ENCODE peak calls at places on chromosomes 2 and 18, in nine cellular contexts. One of them, this sample, is unnamed.

GRCh38 chr2:216539791-216540241 is 41.2 kb downstream of the RPL37A start:
- DNase-seq in endodermal cell: no peak
- DNase-seq in natural killer cell: no peak
- DNase-seq in psoas muscle: peak; percentile 59
- DNase-seq in type B pancreatic cell: no peak
- DNase-seq in astrocyte of the spinal cord: no peak
- DNase-seq in cardiac fibroblast: no peak
- DNase-seq in GM13976: peak; percentile 68
- DNase-seq in fibroblast of lung: peak; percentile 20
- DNase-seq in this sample: no peak

GRCh38 chr2:120440521-120441350 is 94.8 kb downstream of the INHBB start:
- DNase-seq in cardiac fibroblast: no peak
- DNase-seq in psoas muscle: no peak
- DNase-seq in natural killer cell: no peak
- DNase-seq in fibroblast of lung: no peak
- DNase-seq in endodermal cell: no peak
- DNase-seq in GM13976: no peak
- DNase-seq in type B pancreatic cell: no peak
- DNase-seq in astrocyte of the spinal cord: no peak
- DNase-seq in this sample: no peak

GRCh38 chr2:112026509-112026908 is 28.6 kb upstream of the TMEM87B start:
- DNase-seq in natural killer cell: no peak
- DNase-seq in astrocyte of the spinal cord: no peak
- DNase-seq in cardiac fibroblast: no peak
- DNase-seq in GM13976: no peak
- DNase-seq in psoas muscle: no peak
- DNase-seq in endodermal cell: no peak
- DNase-seq in type B pancreatic cell: no peak
- DNase-seq in fibroblast of lung: no peak
- DNase-seq in this sample: no peak

GRCh38 chr2:164203131-164203530 is 418.2 kb downstream of the GRB14 start:
- DNase-seq in type B pancreatic cell: no peak
- DNase-seq in natural killer cell: no peak
- DNase-seq in cardiac fibroblast: peak; percentile 2
- DNase-seq in psoas muscle: no peak
- DNase-seq in GM13976: no peak
- DNase-seq in astrocyte of the spinal cord: no peak
- DNase-seq in endodermal cell: no peak
- DNase-seq in fibroblast of lung: no peak
- DNase-seq in this sample: no peak

GRCh38 chr2:184346338-184346862 is 251.9 kb upstream of the ZNF804A start:
- DNase-seq in natural killer cell: no peak
- DNase-seq in GM13976: no peak
- DNase-seq in type B pancreatic cell: no peak
- DNase-seq in fibroblast of lung: peak; percentile 8
- DNase-seq in astrocyte of the spinal cord: no peak
- DNase-seq in cardiac fibroblast: no peak
- DNase-seq in endodermal cell: no peak
- DNase-seq in psoas muscle: no peak
- DNase-seq in this sample: no peak

GRCh38 chr2:121363632-121364420 is 78.8 kb upstream of the TFCP2L1 start:
- DNase-seq in endodermal cell: no peak
- DNase-seq in psoas muscle: peak; percentile 40
- DNase-seq in type B pancreatic cell: no peak
- DNase-seq in fibroblast of lung: peak; percentile 82
- DNase-seq in cardiac fibroblast: peak; percentile 39
- DNase-seq in astrocyte of the spinal cord: peak; percentile 72
- DNase-seq in GM13976: no peak
- DNase-seq in natural killer cell: no peak
- DNase-seq in this sample: no peak

GRCh38 chr2:195671563-195671962 is 14.5 kb downstream of the SLC39A10 start:
- DNase-seq in GM13976: no peak
- DNase-seq in natural killer cell: no peak
- DNase-seq in fibroblast of lung: peak; percentile 22
- DNase-seq in cardiac fibroblast: no peak
- DNase-seq in psoas muscle: no peak
- DNase-seq in endodermal cell: no peak
- DNase-seq in astrocyte of the spinal cord: no peak
- DNase-seq in type B pancreatic cell: no peak
- DNase-seq in this sample: no peak

GRCh38 chr2:223069465-223069864 is 17.5 kb downstream of the KCNE4 start:
- DNase-seq in GM13976: no peak
- DNase-seq in cardiac fibroblast: no peak
- DNase-seq in natural killer cell: no peak
- DNase-seq in astrocyte of the spinal cord: no peak
- DNase-seq in psoas muscle: no peak
- DNase-seq in type B pancreatic cell: no peak
- DNase-seq in endodermal cell: no peak
- DNase-seq in fibroblast of lung: no peak
- DNase-seq in this sample: no peak

GRCh38 chr2:68643011-68643873 is at the start of gene PROKR1:
- DNase-seq in fibroblast of lung: peak; percentile 27
- DNase-seq in type B pancreatic cell: peak; percentile 74
- DNase-seq in astrocyte of the spinal cord: peak; percentile 12
- DNase-seq in endodermal cell: peak; percentile 88
- DNase-seq in psoas muscle: peak; percentile 28
- DNase-seq in cardiac fibroblast: peak; percentile 11
- DNase-seq in GM13976: peak; percentile 44
- DNase-seq in natural killer cell: no peak
- DNase-seq in this sample: no peak

GRCh38 chr18:55900380-55900779 is 312.4 kb upstream of the TCF4 start:
- DNase-seq in psoas muscle: no peak
- DNase-seq in astrocyte of the spinal cord: peak; percentile 57
- DNase-seq in GM13976: no peak
- DNase-seq in type B pancreatic cell: no peak
- DNase-seq in natural killer cell: no peak
- DNase-seq in endodermal cell: no peak
- DNase-seq in fibroblast of lung: peak; percentile 91
- DNase-seq in cardiac fibroblast: peak; percentile 65
- DNase-seq in this sample: no peak

GRCh38 chr18:28903366-28903765 is 726.4 kb upstream of the CDH2 start:
- DNase-seq in cardiac fibroblast: peak; percentile 14
- DNase-seq in GM13976: no peak
- DNase-seq in type B pancreatic cell: no peak
- DNase-seq in psoas muscle: no peak
- DNase-seq in endodermal cell: no peak
- DNase-seq in natural killer cell: no peak
- DNase-seq in fibroblast of lung: peak; percentile 61
- DNase-seq in astrocyte of the spinal cord: peak; percentile 41
- DNase-seq in this sample: no peak

GRCh38 chr2:239598732-239599090 is 197.9 kb upstream of the HDAC4 start:
- DNase-seq in cardiac fibroblast: no peak
- DNase-seq in GM13976: no peak
- DNase-seq in natural killer cell: no peak
- DNase-seq in type B pancreatic cell: no peak
- DNase-seq in psoas muscle: no peak
- DNase-seq in astrocyte of the spinal cord: no peak
- DNase-seq in fibroblast of lung: no peak
- DNase-seq in endodermal cell: peak; percentile 41
- DNase-seq in this sample: no peak

GRCh38 chr2:221792971-221793670 is 221.0 kb upstream of the EPHA4 start:
- DNase-seq in natural killer cell: no peak
- DNase-seq in fibroblast of lung: no peak
- DNase-seq in cardiac fibroblast: no peak
- DNase-seq in endodermal cell: peak; percentile 86
- DNase-seq in type B pancreatic cell: no peak
- DNase-seq in GM13976: no peak
- DNase-seq in psoas muscle: no peak
- DNase-seq in astrocyte of the spinal cord: no peak
- DNase-seq in this sample: no peak

GRCh38 chr2:237736783-237737182 is 61.8 kb upstream of the RBM44 start:
- DNase-seq in type B pancreatic cell: no peak
- DNase-seq in cardiac fibroblast: no peak
- DNase-seq in astrocyte of the spinal cord: no peak
- DNase-seq in psoas muscle: no peak
- DNase-seq in natural killer cell: no peak
- DNase-seq in GM13976: no peak
- DNase-seq in endodermal cell: no peak
- DNase-seq in fibroblast of lung: no peak
- DNase-seq in this sample: no peak

GRCh38 chr18:57859314-57859713 is 56.2 kb upstream of the ATP8B1 start:
- DNase-seq in psoas muscle: no peak
- DNase-seq in endodermal cell: peak; percentile 66
- DNase-seq in astrocyte of the spinal cord: peak; percentile 14
- DNase-seq in type B pancreatic cell: no peak
- DNase-seq in fibroblast of lung: no peak
- DNase-seq in natural killer cell: no peak
- DNase-seq in GM13976: peak; percentile 29
- DNase-seq in cardiac fibroblast: peak; percentile 54
- DNase-seq in this sample: no peak

GRCh38 chr2:64211471-64211870 is 67.3 kb upstream of the PELI1 start:
- DNase-seq in type B pancreatic cell: no peak
- DNase-seq in endodermal cell: no peak
- DNase-seq in cardiac fibroblast: no peak
- DNase-seq in astrocyte of the spinal cord: no peak
- DNase-seq in natural killer cell: no peak
- DNase-seq in GM13976: no peak
- DNase-seq in fibroblast of lung: no peak
- DNase-seq in psoas muscle: no peak
- DNase-seq in this sample: peak; percentile 48

GRCh38 chr2:64212346-64212745 is 68.1 kb upstream of the PELI1 start:
- DNase-seq in cardiac fibroblast: peak; percentile 87
- DNase-seq in type B pancreatic cell: no peak
- DNase-seq in endodermal cell: no peak
- DNase-seq in GM13976: no peak
- DNase-seq in fibroblast of lung: peak; percentile 94
- DNase-seq in psoas muscle: no peak
- DNase-seq in astrocyte of the spinal cord: peak; percentile 84
- DNase-seq in natural killer cell: no peak
- DNase-seq in this sample: peak; percentile 77

GRCh38 chr2:64212801-64213321 is 68.6 kb upstream of the PELI1 start:
- DNase-seq in GM13976: peak; percentile 33
- DNase-seq in type B pancreatic cell: no peak
- DNase-seq in natural killer cell: no peak
- DNase-seq in psoas muscle: no peak
- DNase-seq in cardiac fibroblast: peak; percentile 61
- DNase-seq in fibroblast of lung: peak; percentile 97
- DNase-seq in endodermal cell: no peak
- DNase-seq in astrocyte of the spinal cord: peak; percentile 91
- DNase-seq in this sample: peak; percentile 77

GRCh38 chr2:64214281-64215115 is 70.3 kb upstream of the PELI1 start:
- DNase-seq in psoas muscle: no peak
- DNase-seq in fibroblast of lung: peak; percentile 68
- DNase-seq in GM13976: peak; percentile 59
- DNase-seq in cardiac fibroblast: no peak
- DNase-seq in type B pancreatic cell: no peak
- DNase-seq in natural killer cell: no peak
- DNase-seq in endodermal cell: no peak
- DNase-seq in astrocyte of the spinal cord: peak; percentile 32
- DNase-seq in this sample: no peak

GRCh38 chr2:64213607-64214275 is 69.5 kb upstream of the PELI1 start:
- DNase-seq in psoas muscle: no peak
- DNase-seq in GM13976: peak; percentile 36
- DNase-seq in astrocyte of the spinal cord: no peak
- DNase-seq in endodermal cell: no peak
- DNase-seq in natural killer cell: no peak
- DNase-seq in cardiac fibroblast: no peak
- DNase-seq in fibroblast of lung: no peak
- DNase-seq in type B pancreatic cell: no peak
- DNase-seq in this sample: no peak
- TF ChIP-seq CTCF in psoas muscle: no peak
- TF ChIP-seq CTCF in GM13976: no peak
- TF ChIP-seq CTCF in astrocyte of the spinal cord: no peak
- TF ChIP-seq CTCF in endodermal cell: peak; percentile 23
- TF ChIP-seq CTCF in natural killer cell: no peak
- TF ChIP-seq CTCF in cardiac fibroblast: no peak
- TF ChIP-seq CTCF in fibroblast of lung: no peak
- TF ChIP-seq CTCF in type B pancreatic cell: no peak
- TF ChIP-seq CTCF in this sample: no peak

GRCh38 chr2:65766768-65767267 is 334.4 kb upstream of the SPRED2 start:
- DNase-seq in natural killer cell: no peak
- DNase-seq in psoas muscle: no peak
- DNase-seq in astrocyte of the spinal cord: no peak
- DNase-seq in endodermal cell: no peak
- DNase-seq in cardiac fibroblast: no peak
- DNase-seq in type B pancreatic cell: no peak
- DNase-seq in GM13976: no peak
- DNase-seq in fibroblast of lung: no peak
- DNase-seq in this sample: no peak
- TF ChIP-seq CTCF in natural killer cell: no peak
- TF ChIP-seq CTCF in psoas muscle: no peak
- TF ChIP-seq CTCF in astrocyte of the spinal cord: no peak
- TF ChIP-seq CTCF in endodermal cell: no peak
- TF ChIP-seq CTCF in cardiac fibroblast: no peak
- TF ChIP-seq CTCF in type B pancreatic cell: no peak
- TF ChIP-seq CTCF in GM13976: no peak
- TF ChIP-seq CTCF in fibroblast of lung: no peak
- TF ChIP-seq CTCF in this sample: no peak

GRCh38 chr2:149421791-149422190 is 91.4 kb downstream of the LYPD6 start:
- DNase-seq in endodermal cell: no peak
- DNase-seq in natural killer cell: no peak
- DNase-seq in cardiac fibroblast: no peak
- DNase-seq in type B pancreatic cell: no peak
- DNase-seq in astrocyte of the spinal cord: no peak
- DNase-seq in psoas muscle: no peak
- DNase-seq in GM13976: no peak
- DNase-seq in fibroblast of lung: no peak
- DNase-seq in this sample: no peak
- TF ChIP-seq CTCF in endodermal cell: no peak
- TF ChIP-seq CTCF in natural killer cell: no peak
- TF ChIP-seq CTCF in cardiac fibroblast: no peak
- TF ChIP-seq CTCF in type B pancreatic cell: no peak
- TF ChIP-seq CTCF in astrocyte of the spinal cord: no peak
- TF ChIP-seq CTCF in psoas muscle: no peak
- TF ChIP-seq CTCF in GM13976: no peak
- TF ChIP-seq CTCF in fibroblast of lung: no peak
- TF ChIP-seq CTCF in this sample: no peak

GRCh38 chr2:234335676-234336228 is 161.1 kb downstream of the ARL4C start:
- DNase-seq in astrocyte of the spinal cord: peak; percentile 67
- DNase-seq in type B pancreatic cell: no peak
- DNase-seq in endodermal cell: peak; percentile 59
- DNase-seq in psoas muscle: peak; percentile 75
- DNase-seq in natural killer cell: peak; percentile 56
- DNase-seq in GM13976: no peak
- DNase-seq in fibroblast of lung: peak; percentile 75
- DNase-seq in cardiac fibroblast: peak; percentile 78
- DNase-seq in this sample: peak; percentile 88
- TF ChIP-seq CTCF in astrocyte of the spinal cord: no peak
- TF ChIP-seq CTCF in type B pancreatic cell: no peak
- TF ChIP-seq CTCF in endodermal cell: no peak
- TF ChIP-seq CTCF in psoas muscle: no peak
- TF ChIP-seq CTCF in natural killer cell: no peak
- TF ChIP-seq CTCF in GM13976: no peak
- TF ChIP-seq CTCF in fibroblast of lung: no peak
- TF ChIP-seq CTCF in cardiac fibroblast: no peak
- TF ChIP-seq CTCF in this sample: no peak

GRCh38 chr18:33440011-33440383 is 524 bp downstream of the CCDC178 start:
- DNase-seq in type B pancreatic cell: peak; percentile 69
- DNase-seq in cardiac fibroblast: peak; percentile 67
- DNase-seq in natural killer cell: no peak
- DNase-seq in astrocyte of the spinal cord: peak; percentile 79
- DNase-seq in GM13976: peak; percentile 40
- DNase-seq in fibroblast of lung: peak; percentile 76
- DNase-seq in psoas muscle: no peak
- DNase-seq in endodermal cell: peak; percentile 88
- DNase-seq in this sample: no peak
- TF ChIP-seq CTCF in type B pancreatic cell: peak; percentile 78
- TF ChIP-seq CTCF in cardiac fibroblast: peak; percentile 37
- TF ChIP-seq CTCF in natural killer cell: no peak
- TF ChIP-seq CTCF in astrocyte of the spinal cord: peak; percentile 72
- TF ChIP-seq CTCF in GM13976: peak; percentile 12
- TF ChIP-seq CTCF in fibroblast of lung: peak; percentile 26
- TF ChIP-seq CTCF in psoas muscle: no peak
- TF ChIP-seq CTCF in endodermal cell: peak; percentile 70
- TF ChIP-seq CTCF in this sample: no peak

This sample was measured in CD14-positive monocyte.